ENCODE peak calls at places on chromosomes 3 and 15, in nine cellular contexts. C is C1 segment of cervical spinal cord; L is MM.1S; N is uterus; H is astrocyte of the hippocampus; S is effector CD8-positive, alpha-beta T cell; F is HT1080; R is CD8-positive, alpha-beta T cell; Q is OCI-LY7. I is an unnamed sample.

GRCh38 chr3:146209371-146209770 is 41.5 kb downstream of the PLSCR4 start:
- DNase-seq in R (no peak), F (no peak), N (no peak), H (peak; percentile 13), S (no peak), L (no peak), C (no peak), Q (no peak), I (no peak)

GRCh38 chr3:160840590-160840989 is 84.6 kb downstream of the PPM1L start:
- DNase-seq in L (no peak), Q (no peak), C (no peak), N (no peak), R (no peak), H (no peak), F (no peak), S (no peak), I (no peak)

GRCh38 chr15:76062282-76062681 is 2.5 kb downstream of the TMEM266 start:
- DNase-seq in L (no peak), F (no peak), R (no peak), H (no peak), S (no peak), C (no peak), N (no peak), Q (no peak), I (no peak)

GRCh38 chr15:74041311-74041756 is 41.0 kb downstream of the GOLGA6A start:
- DNase-seq in N (no peak), H (no peak), F (no peak), L (no peak), R (no peak), S (no peak), Q (no peak), C (no peak), I (no peak)

GRCh38 chr15:92801412-92801773 is 98.7 kb upstream of the CHD2 start:
- DNase-seq in C (no peak), S (no peak), H (peak; percentile 84), Q (no peak), L (no peak), F (peak; percentile 92), R (no peak), N (no peak), I (no peak)

GRCh38 chr3:102671005-102671404 is 236.2 kb downstream of the ZPLD1 start:
- DNase-seq in H (no peak), S (no peak), F (no peak), Q (no peak), R (no peak), N (no peak), L (no peak), C (no peak), I (no peak)

GRCh38 chr3:53846134-53846850 is at the start of the genes CHDH and IL17RB:
- DNase-seq in Q (peak; percentile 12), S (no peak), N (peak; percentile 69), C (no peak), F (no peak), R (no peak), H (peak; percentile 64), L (peak; percentile 75), I (peak; percentile 71)

GRCh38 chr3:133674290-133674912 is 12.7 kb upstream of the TOPBP1 start:
- DNase-seq in H (peak; percentile 28), F (no peak), R (no peak), Q (no peak), L (peak; percentile 46), N (no peak), C (no peak), S (no peak), I (no peak)

GRCh38 chr3:21524113-21524512 is 226.9 kb downstream of the ZNF385D start:
- DNase-seq in C (no peak), R (no peak), S (no peak), H (no peak), Q (no peak), L (no peak), N (no peak), F (no peak), I (no peak)

GRCh38 chr3:142152349-142152748 is 3.0 kb upstream of the TFDP2 start:
- DNase-seq in R (no peak), S (no peak), L (no peak), C (no peak), N (no peak), Q (peak; percentile 46), F (no peak), H (no peak), I (no peak)

GRCh38 chr15:60592386-60593339 is 113.7 kb upstream of the ICE2 start:
- DNase-seq in Q (peak; percentile 78), N (peak; percentile 82), S (peak; percentile 73), L (peak; percentile 89), F (peak; percentile 67), C (peak; percentile 47), R (peak; percentile 87), H (peak; percentile 72), I (peak; percentile 93)

GRCh38 chr15:98735895-98736617 is 87.7 kb downstream of the IGF1R start:
- DNase-seq in Q (no peak), R (no peak), C (no peak), H (no peak), N (no peak), L (no peak), F (no peak), S (no peak), I (no peak)

GRCh38 chr3:150261958-150262357 is 146.1 kb upstream of the TSC22D2 start:
- DNase-seq in R (no peak), N (no peak), F (no peak), C (no peak), L (no peak), H (no peak), S (no peak), Q (no peak), I (no peak)

GRCh38 chr3:105355355-105356063 is 11.2 kb upstream of the ALCAM start:
- DNase-seq in S (no peak), L (no peak), F (peak; percentile 64), C (no peak), R (no peak), H (no peak), Q (no peak), N (no peak), I (no peak)

GRCh38 chr15:62840518-62841268 is 201.9 kb upstream of the TPM1 start:
- DNase-seq in S (no peak), C (no peak), N (no peak), R (no peak), F (no peak), Q (no peak), L (no peak), H (no peak), I (no peak)

GRCh38 chr15:79970921-79971434 is at the start of gene BCL2A1:
- DNase-seq in C (no peak), R (peak; percentile 41), H (peak; percentile 36), Q (peak; percentile 51), L (no peak), S (no peak), F (peak; percentile 94), N (no peak), I (peak; percentile 92)

GRCh38 chr15:55980511-55980910 is 12.9 kb downstream of the NEDD4 start:
- DNase-seq in F (no peak), R (no peak), Q (no peak), C (no peak), S (no peak), N (no peak), L (no peak), H (no peak), I (no peak)

GRCh38 chr3:46386206-46386605 is 15.5 kb downstream of the CCR5 start:
- DNase-seq in H (no peak), S (no peak), C (no peak), Q (no peak), N (no peak), R (no peak), F (peak; percentile 96), L (peak; percentile 92), I (peak; percentile 20)

GRCh38 chr15:56758770-56759449 is 25.6 kb upstream of the ZNF280D start:
- DNase-seq in S (no peak), H (peak; percentile 68), R (no peak), C (no peak), F (peak; percentile 87), Q (no peak), L (no peak), N (no peak), I (no peak)

GRCh38 chr15:77138167-77138522 is 67.2 kb upstream of the TSPAN3 start:
- DNase-seq in F (peak; percentile 26), R (no peak), C (no peak), H (no peak), L (no peak), N (no peak), Q (no peak), S (no peak), I (no peak)

GRCh38 chr3:32951410-32951811 is at the start of gene CCR4:
- DNase-seq in L (no peak), Q (no peak), H (no peak), N (no peak), S (no peak), R (peak; percentile 64), F (no peak), C (no peak), I (peak; percentile 65)

GRCh38 chr3:184018424-184018973 is 815 bp upstream of the ABCC5 start:
- DNase-seq in H (no peak), S (no peak), N (no peak), C (no peak), R (no peak), Q (no peak), L (no peak), F (no peak), I (no peak)

GRCh38 chr3:117557469-117557868 is 847.9 kb downstream of the TUSC7 start:
- DNase-seq in L (no peak), C (no peak), R (no peak), F (no peak), N (no peak), Q (no peak), S (no peak), H (no peak), I (no peak)

GRCh38 chr15:40999190-40999589 is 45.9 kb downstream of the CHAC1 start:
- DNase-seq in H (no peak), L (no peak), Q (no peak), N (no peak), R (no peak), F (peak; percentile 74), C (no peak), S (no peak), I (no peak)

GRCh38 chr3:57910988-57911387 is 97.2 kb upstream of the FLNB start:
- DNase-seq in S (no peak), R (peak; percentile 13), N (no peak), L (peak; percentile 23), C (no peak), Q (peak; percentile 42), H (peak; percentile 23), F (peak; percentile 26), I (peak; percentile 46)

GRCh38 chr3:188153498-188153948 is 434 bp upstream of the LPP start:
- DNase-seq in R (no peak), C (no peak), N (peak; percentile 86), L (no peak), S (peak; percentile 34), Q (peak; percentile 37), F (peak; percentile 87), H (peak; percentile 98), I (no peak)

GRCh38 chr3:127454968-127455367 is 135.6 kb downstream of the TPRA1 start:
- DNase-seq in H (no peak), F (no peak), R (no peak), N (no peak), C (no peak), L (no peak), S (no peak), Q (no peak), I (no peak)

GRCh38 chr3:50120364-50121095 is 31.8 kb downstream of the RBM5 start:
- DNase-seq in H (no peak), N (no peak), C (no peak), R (no peak), S (no peak), L (no peak), Q (no peak), F (no peak), I (no peak)